ENCODE peak calls at places on chromosomes 2 and 18, in nine cellular contexts. C is Karpas-422; H is fibroblast of mammary gland; M is cardiac fibroblast; Y is CD8-positive, alpha-beta memory T cell; O is SK-N-SH; G is breast epithelium; Z is HFF-Myc; B is MM.1S. E is an unnamed sample.

GRCh38 chr2:238970553-238971081 is 122.7 kb downstream of the TWIST2 start:
- DNase-seq in C (peak), H (peak), M (peak), Y (peak), O (peak), G (no peak), Z (no peak), B (peak), E (peak)

GRCh38 chr2:154375625-154376020 is 322.9 kb upstream of the KCNJ3 start:
- DNase-seq in C (peak), H (peak), M (peak), Y (no peak), O (peak), G (no peak), Z (no peak), B (no peak), E (no peak)

GRCh38 chr18:28003451-28003850 is 173.5 kb downstream of the CDH2 start:
- DNase-seq in C (no peak), H (peak), M (peak), Y (no peak), O (no peak), G (no peak), Z (no peak), B (no peak), E (no peak)

GRCh38 chr18:62741118-62741566 is 25.8 kb downstream of the PHLPP1 start:
- DNase-seq in C (peak), H (peak), M (peak), Y (no peak), O (no peak), G (no peak), Z (peak), B (no peak), E (peak)

GRCh38 chr18:51617572-51618260 is 420.2 kb upstream of the MEX3C start:
- DNase-seq in C (no peak), H (no peak), M (no peak), Y (no peak), O (no peak), G (no peak), Z (no peak), B (no peak), E (no peak)

GRCh38 chr2:105789745-105790466 is 45.2 kb downstream of the NCK2 start:
- DNase-seq in C (no peak), H (peak), M (peak), Y (peak), O (no peak), G (no peak), Z (no peak), B (peak), E (no peak)

GRCh38 chr2:221501210-221501882 is 70.8 kb downstream of the EPHA4 start:
- DNase-seq in C (no peak), H (peak), M (peak), Y (no peak), O (no peak), G (no peak), Z (no peak), B (no peak), E (no peak)

GRCh38 chr18:45232058-45232457 is 383.2 kb upstream of the SLC14A2 start:
- DNase-seq in C (no peak), H (no peak), M (no peak), Y (no peak), O (no peak), G (no peak), Z (no peak), B (no peak), E (no peak)

GRCh38 chr2:1721706-1722483 is 22.4 kb downstream of the PXDN start:
- DNase-seq in C (no peak), H (peak), M (peak), Y (no peak), O (peak), G (no peak), Z (no peak), B (no peak), E (no peak)

GRCh38 chr2:163155279-163155883 is 316.8 kb upstream of the KCNH7 start:
- DNase-seq in C (peak), H (peak), M (peak), Y (no peak), O (peak), G (no peak), Z (no peak), B (peak), E (no peak)

GRCh38 chr2:107553534-107553933 is 273.2 kb upstream of the RGPD4 start:
- DNase-seq in C (no peak), H (peak), M (peak), Y (no peak), O (no peak), G (no peak), Z (no peak), B (no peak), E (no peak)

GRCh38 chr2:70132244-70133126 is 45.2 kb downstream of the PCBP1 start:
- DNase-seq in C (peak), H (peak), M (peak), Y (peak), O (peak), G (no peak), Z (no peak), B (peak), E (no peak)

GRCh38 chr2:177106212-177106611 is 106.4 kb upstream of the HNRNPA3 start:
- DNase-seq in C (peak), H (no peak), M (no peak), Y (no peak), O (peak), G (no peak), Z (no peak), B (no peak), E (no peak)

GRCh38 chr2:100832885-100833284 is 12.9 kb downstream of the NPAS2 start:
- DNase-seq in C (no peak), H (peak), M (no peak), Y (no peak), O (no peak), G (no peak), Z (no peak), B (no peak), E (no peak)

GRCh38 chr2:176931588-176932563 is 280.7 kb upstream of the HNRNPA3 start:
- DNase-seq in C (no peak), H (peak), M (no peak), Y (no peak), O (peak), G (no peak), Z (peak), B (peak), E (no peak)

GRCh38 chr18:78896111-78896510 is 83.5 kb upstream of the SALL3 start:
- DNase-seq in C (no peak), H (no peak), M (no peak), Y (no peak), O (no peak), G (no peak), Z (no peak), B (no peak), E (no peak)

GRCh38 chr2:37985333-37985732 is 60.2 kb downstream of the RMDN2 start:
- DNase-seq in C (no peak), H (peak), M (peak), Y (no peak), O (no peak), G (no peak), Z (no peak), B (no peak), E (no peak)

GRCh38 chr2:30661173-30662107 is 145.8 kb downstream of the CAPN13 start:
- DNase-seq in C (no peak), H (peak), M (no peak), Y (no peak), O (no peak), G (no peak), Z (no peak), B (no peak), E (no peak)

GRCh38 chr2:170863087-170863486 is 46.4 kb downstream of the GAD1 start:
- DNase-seq in C (no peak), H (no peak), M (no peak), Y (no peak), O (no peak), G (no peak), Z (no peak), B (no peak), E (no peak)

GRCh38 chr2:102806250-102806837 is 44.5 kb downstream of the TMEM182 start:
- DNase-seq in C (peak), H (peak), M (peak), Y (no peak), O (peak), G (peak), Z (peak), B (peak), E (peak)

DNA sequence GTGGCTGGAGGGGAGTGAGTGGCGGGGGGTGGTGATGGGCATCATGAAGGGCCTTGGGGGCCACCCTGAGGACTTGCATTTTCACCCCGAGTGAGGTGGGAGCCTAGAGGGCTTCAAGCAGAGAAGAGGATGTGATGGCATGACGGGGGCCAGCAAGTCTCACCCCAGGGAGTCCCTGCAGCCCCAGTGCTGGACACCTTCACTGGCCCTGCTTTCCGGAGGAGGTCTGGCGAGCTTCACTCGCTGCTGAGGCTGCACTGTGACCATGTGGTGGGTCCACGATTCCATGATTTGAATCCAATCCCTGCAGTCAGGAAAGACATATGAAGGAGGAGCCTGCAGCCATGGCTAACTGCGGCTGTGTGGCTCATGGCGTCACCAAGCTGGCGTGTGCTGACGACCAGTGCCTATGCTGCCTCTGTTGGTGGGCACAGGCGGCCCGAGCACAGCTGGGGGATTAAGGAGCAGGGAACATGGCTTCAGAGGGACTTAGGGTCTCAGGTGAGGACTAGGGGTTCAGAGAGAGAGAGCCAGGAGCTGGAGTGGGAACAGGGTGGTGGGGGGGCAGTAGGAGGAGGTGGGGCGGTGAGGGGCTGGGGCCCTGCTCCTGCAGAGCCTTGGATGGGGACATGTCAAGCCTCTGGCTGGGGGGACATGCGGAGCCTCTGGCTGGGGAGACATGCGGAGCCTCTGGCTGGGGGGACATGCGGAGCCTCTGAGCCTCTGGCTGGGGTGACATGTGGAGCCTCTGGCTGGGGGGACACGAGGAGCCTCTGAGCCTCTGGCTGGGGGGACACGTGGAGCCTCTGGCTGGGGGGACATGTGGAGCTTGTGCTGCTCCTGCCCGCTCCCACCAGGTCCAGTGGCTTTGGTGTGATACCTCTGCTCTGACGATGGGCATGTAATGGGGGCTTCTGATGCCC is 3.6 kb downstream of the ZAP70 start:
- DNase-seq in C (no peak), H (no peak), M (no peak), Y (no peak), O (no peak), G (peak), Z (no peak), B (no peak), E (no peak)
- H3K4me3 ChIP-seq in C (no peak), H (no peak), M (no peak), Y (peak), O (no peak), G (no peak), Z (no peak), B (no peak), E (no peak)

DNA sequence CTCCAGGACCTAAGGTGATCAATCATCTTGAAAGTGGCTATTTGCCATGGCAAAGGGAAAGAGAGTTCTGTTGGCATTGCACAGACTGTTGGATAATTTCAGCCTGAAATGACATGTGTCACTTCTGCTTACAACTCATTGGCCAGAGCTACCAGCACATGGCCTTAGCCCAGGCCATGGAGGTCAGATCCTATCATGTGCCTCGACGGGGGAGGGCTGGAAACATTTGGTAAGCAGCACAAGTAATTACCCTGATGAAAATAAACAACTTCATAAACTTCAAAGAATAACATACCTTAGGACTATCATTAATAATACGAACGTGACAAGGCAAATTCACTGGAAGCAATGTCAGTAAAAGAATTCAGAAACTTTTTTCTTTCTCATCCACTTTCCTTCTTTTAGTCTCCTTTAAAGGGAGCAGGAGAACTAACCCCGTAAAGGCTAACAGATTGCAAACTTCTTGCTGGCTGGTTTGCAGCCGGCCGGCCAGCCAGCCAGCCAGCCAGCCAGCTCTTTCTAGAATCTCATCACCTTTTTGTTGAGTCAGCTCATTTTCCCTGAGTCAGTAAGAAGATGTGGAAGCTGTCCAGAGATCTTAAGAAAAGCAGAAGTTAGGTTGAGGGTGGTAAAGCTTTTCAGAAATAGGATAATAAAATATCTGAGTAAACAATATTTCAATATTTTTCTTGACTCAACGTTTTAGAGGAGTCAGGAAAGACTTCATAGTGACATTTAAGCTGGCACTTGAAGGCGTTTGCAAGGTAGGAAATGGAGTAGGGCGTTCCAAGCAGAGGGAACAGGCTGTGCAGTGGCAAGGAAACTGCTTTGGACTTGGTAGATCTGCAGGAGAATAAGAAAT is 31.9 kb downstream of the CNRIP1 start:
- DNase-seq in C (no peak), H (peak), M (peak), Y (no peak), O (no peak), G (no peak), Z (no peak), B (peak), E (peak)
- H3K4me3 ChIP-seq in C (no peak), H (no peak), M (no peak), Y (no peak), O (no peak), G (no peak), Z (no peak), B (no peak), E (no peak)

DNA sequence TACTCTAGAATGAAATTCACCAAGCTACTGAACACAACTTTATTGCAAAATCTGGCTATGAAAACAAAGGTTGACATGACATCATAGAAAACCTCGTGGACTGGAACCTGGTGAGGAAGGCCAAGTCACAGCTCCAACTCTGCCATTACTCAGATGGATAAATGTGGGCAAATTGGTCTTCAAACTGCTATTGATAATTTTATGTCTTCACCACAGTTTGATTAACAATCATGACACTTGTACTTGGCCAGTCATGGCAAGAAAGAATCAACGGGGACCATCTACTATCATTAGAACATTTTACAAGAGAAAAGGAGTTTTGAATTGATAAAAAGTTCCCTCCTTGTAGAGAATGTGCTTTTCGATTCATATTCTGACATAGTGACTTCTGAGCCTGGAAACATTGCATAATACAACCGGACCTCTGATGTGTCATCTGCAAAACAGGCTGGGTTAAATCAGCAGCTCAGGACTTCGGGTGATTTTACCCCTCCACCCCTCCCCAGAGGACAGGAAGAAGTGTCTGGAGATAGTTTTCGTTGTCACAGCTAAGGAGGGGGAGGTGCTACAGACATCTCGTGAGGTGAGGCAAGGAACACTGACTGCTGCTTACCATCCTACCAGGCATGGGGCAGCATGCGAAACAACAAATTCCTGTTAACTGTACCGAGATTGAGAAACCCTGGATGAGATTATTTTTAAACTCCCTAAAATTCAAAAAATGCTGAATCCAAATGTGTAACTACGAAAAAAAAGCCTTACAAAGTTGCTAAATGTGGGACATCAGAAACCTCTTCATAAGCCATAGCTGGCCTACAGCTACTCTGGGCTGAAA is 8.4 kb downstream of the L3MBTL4 start:
- DNase-seq in C (no peak), H (peak), M (peak), Y (no peak), O (no peak), G (no peak), Z (peak), B (no peak), E (no peak)
- H3K4me3 ChIP-seq in C (no peak), H (no peak), M (no peak), Y (no peak), O (no peak), G (no peak), Z (no peak), B (no peak), E (no peak)

DNA sequence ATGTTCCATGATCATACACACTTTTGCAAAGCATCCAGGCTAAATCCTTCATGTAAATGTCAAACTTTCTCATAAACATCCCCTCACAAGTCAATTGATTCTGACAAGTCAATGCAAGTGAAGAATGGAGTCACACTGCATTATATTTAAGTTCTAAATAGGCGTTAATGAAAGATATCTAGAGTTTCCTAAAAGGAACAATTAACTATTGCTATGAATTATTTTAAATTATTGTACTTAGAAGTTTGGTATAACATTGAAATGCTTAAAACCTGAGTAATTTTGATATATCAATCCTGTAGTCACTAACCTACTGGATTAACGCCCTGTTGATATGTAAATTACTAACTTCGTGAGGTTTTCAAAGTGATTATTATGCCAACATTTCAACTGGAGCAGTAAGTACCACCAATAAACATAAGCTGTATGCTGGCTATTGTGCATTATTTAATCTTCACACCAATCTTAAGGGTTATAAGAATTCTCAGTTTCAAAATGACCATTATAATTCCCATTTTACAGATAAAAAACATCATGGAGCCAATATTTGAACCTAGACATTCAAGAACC is 884.3 kb downstream of the ERBB4 start:
- DNase-seq in C (no peak), H (no peak), M (no peak), Y (no peak), O (no peak), G (no peak), Z (no peak), B (no peak), E (no peak)
- H3K4me3 ChIP-seq in C (no peak), H (no peak), M (no peak), Y (no peak), O (no peak), G (no peak), Z (no peak), B (no peak), E (no peak)